ENCODE peak calls at places on chromosomes 13 and 19, in six cellular contexts. D, Y, H, G, K and I are unnamed samples.

GRCh38 chr13:102903659-102904407 is 58.0 kb downstream of the ERCC5 start:
- DNase-seq in Y (no peak), H (no peak), K (peak; percentile 43), G (no peak), D (no peak), I (peak; percentile 48)

GRCh38 chr13:97222934-97223710 is 989 bp downstream of the MBNL2 start:
- DNase-seq in D (no peak), H (no peak), K (no peak), G (no peak), Y (no peak), I (no peak)

GRCh38 chr13:87131611-87132010 is 539.6 kb upstream of the SLITRK5 start:
- DNase-seq in H (no peak), Y (no peak), D (no peak), K (no peak), G (no peak), I (no peak)

GRCh38 chr13:91017031-91017668 is 330.3 kb upstream of the MIR17HG start:
- DNase-seq in H (peak; percentile 27), Y (peak; percentile 67), D (peak; percentile 24), G (peak; percentile 28), K (peak; percentile 55), I (peak; percentile 61)

GRCh38 chr13:67134322-67135129 is 95.6 kb downstream of the PCDH9 start:
- DNase-seq in G (no peak), H (peak; percentile 18), D (no peak), K (peak; percentile 58), Y (no peak), I (no peak)

GRCh38 chr19:43555185-43555770 is 20.0 kb downstream of the XRCC1 start:
- DNase-seq in D (peak; percentile 86), K (peak; percentile 68), G (peak; percentile 78), Y (peak; percentile 83), H (peak; percentile 48), I (peak; percentile 80)

GRCh38 chr13:111661776-111662175 is 341.3 kb downstream of the TEX29 start:
- DNase-seq in Y (no peak), K (no peak), H (no peak), D (no peak), G (no peak), I (no peak)

GRCh38 chr13:86000546-86000945 is 201.3 kb upstream of the SLITRK6 start:
- DNase-seq in D (no peak), H (no peak), K (no peak), Y (no peak), G (no peak), I (peak; percentile 79)

GRCh38 chr13:78909276-78909675 is 250.3 kb upstream of the OBI1 start:
- DNase-seq in K (no peak), H (no peak), Y (no peak), D (no peak), G (no peak), I (no peak)

GRCh38 chr19:31270897-31271568 is 78.2 kb downstream of the TSHZ3 start:
- DNase-seq in Y (no peak), H (peak; percentile 92), G (no peak), K (peak; percentile 85), D (no peak), I (no peak)

GRCh38 chr13:90453342-90453741 is 894.1 kb upstream of the MIR17HG start:
- DNase-seq in K (no peak), D (no peak), Y (no peak), H (no peak), G (no peak), I (no peak)

GRCh38 chr19:11535792-11536595 is 2.7 kb upstream of the CNN1 start:
- DNase-seq in Y (peak; percentile 95), D (peak; percentile 91), H (peak; percentile 82), G (peak; percentile 91), K (peak; percentile 92), I (peak; percentile 82)

GRCh38 chr19:46785980-46786235 is 2.5 kb downstream of the SLC1A5 start:
- DNase-seq in G (no peak), H (no peak), D (no peak), Y (no peak), K (no peak), I (no peak)

GRCh38 chr19:45526143-45526542 is 18.9 kb downstream of the VASP start:
- DNase-seq in D (peak; percentile 73), K (peak; percentile 65), Y (peak; percentile 75), H (peak; percentile 72), G (peak; percentile 70), I (peak; percentile 83)

GRCh38 chr19:18349524-18350128 is 9.2 kb downstream of the PGPEP1 start:
- DNase-seq in D (peak; percentile 78), Y (peak; percentile 71), H (peak; percentile 47), K (peak; percentile 53), G (peak; percentile 67), I (peak; percentile 67)

GRCh38 chr19:46487178-46487801 is 8.4 kb downstream of the PNMA8B start:
- DNase-seq in G (no peak), D (no peak), Y (no peak), H (no peak), K (no peak), I (no peak)

GRCh38 chr19:10815969-10816635 is 19.9 kb downstream of the TMED1 start:
- DNase-seq in G (no peak), H (no peak), D (no peak), K (no peak), Y (peak; percentile 5), I (no peak)

GRCh38 chr19:467554-467953 is 6.7 kb upstream of the SHC2 start:
- DNase-seq in K (no peak), Y (no peak), G (no peak), D (no peak), H (no peak), I (no peak)

GRCh38 chr19:372306-372890 is 27.8 kb upstream of the MIER2 start:
- DNase-seq in K (peak; percentile 71), H (peak; percentile 78), D (no peak), Y (peak; percentile 57), G (peak; percentile 31), I (no peak)

GRCh38 chr19:34336781-34337271 is 28.2 kb upstream of the GPI start:
- DNase-seq in K (peak; percentile 40), G (no peak), H (no peak), D (no peak), Y (peak; percentile 63), I (peak; percentile 48)

GRCh38 chr13:93690139-93690538 is 463.5 kb downstream of the GPC6 start:
- DNase-seq in K (peak; percentile 39), G (no peak), D (no peak), H (no peak), Y (peak; percentile 52), I (peak; percentile 40)

GRCh38 chr13:51844862-51845573 is at the start of gene TMEM272:
- DNase-seq in G (peak; percentile 57), D (peak; percentile 42), H (peak; percentile 20), K (peak; percentile 17), Y (peak; percentile 76), I (peak; percentile 25)

GRCh38 chr19:16061943-16062342 is 14.4 kb upstream of the TPM4 start:
- DNase-seq in D (no peak), Y (no peak), K (no peak), G (no peak), H (no peak), I (no peak)

GRCh38 chr19:29533578-29534544 is 8.1 kb downstream of the VSTM2B start:
- DNase-seq in D (no peak), G (peak; percentile 8), K (no peak), Y (no peak), H (no peak), I (no peak)

GRCh38 chr19:30884146-30884812 is 465.0 kb downstream of the TSHZ3 start:
- DNase-seq in G (no peak), D (no peak), Y (no peak), K (no peak), H (no peak), I (no peak)

GRCh38 chr13:100674363-100674847 is at the start of gene TMTC4:
- DNase-seq in D (no peak), Y (peak; percentile 79), H (no peak), G (no peak), K (no peak), I (no peak)

GRCh38 chr13:59734393-59734792 is 429.3 kb downstream of the DIAPH3 start:
- DNase-seq in H (no peak), K (no peak), D (no peak), G (no peak), Y (no peak), I (no peak)

GRCh38 chr13:113209880-113210421 is 538 bp downstream of the CUL4A start:
- DNase-seq in Y (peak; percentile 82), K (peak; percentile 45), D (peak; percentile 71), H (peak; percentile 59), G (peak; percentile 71), I (peak; percentile 80)
- TF ChIP-seq CTCF in Y (no peak), K (no peak), D (no peak), H (no peak), G (no peak), I (no peak)

GRCh38 chr19:38664503-38665211 is 17.2 kb downstream of the ACTN4 start:
- DNase-seq in Y (no peak), D (no peak), G (no peak), H (no peak), K (no peak), I (no peak)
- H3K4me3 ChIP-seq in Y (no peak overlapping the region), D (no peak overlapping the region), G (no peak overlapping the region), H (no peak overlapping the region), K (no peak overlapping the region), I (no peak overlapping the region)

GRCh38 chr19:6551607-6552450 is 21.0 kb downstream of the TNFSF9 start:
- DNase-seq in H (peak; percentile 70), D (no peak), K (no peak), Y (peak; percentile 56), G (no peak), I (no peak)
- TF ChIP-seq CTCF in H (no peak), D (no peak), K (no peak), Y (no peak), G (no peak), I (no peak)

GRCh38 chr19:49682274-49682673 is 5.2 kb downstream of the PRMT1 start:
- DNase-seq in Y (no peak), K (no peak), D (no peak), G (no peak), H (no peak), I (no peak)

GRCh38 chr19:49681830-49682229 is 4.8 kb downstream of the PRMT1 start:
- DNase-seq in K (no peak), D (no peak), Y (no peak), H (no peak), G (no peak), I (no peak)

GRCh38 chr19:49678970-49679831 is 2.1 kb downstream of the PRMT1 start:
- DNase-seq in H (no peak), Y (no peak), G (no peak), D (no peak), K (no peak), I (peak; percentile 32)

GRCh38 chr19:49679832-49680472 is 2.9 kb downstream of the PRMT1 start:
- DNase-seq in K (no peak), G (no peak), Y (no peak), D (no peak), H (no peak), I (no peak)

DNA sequence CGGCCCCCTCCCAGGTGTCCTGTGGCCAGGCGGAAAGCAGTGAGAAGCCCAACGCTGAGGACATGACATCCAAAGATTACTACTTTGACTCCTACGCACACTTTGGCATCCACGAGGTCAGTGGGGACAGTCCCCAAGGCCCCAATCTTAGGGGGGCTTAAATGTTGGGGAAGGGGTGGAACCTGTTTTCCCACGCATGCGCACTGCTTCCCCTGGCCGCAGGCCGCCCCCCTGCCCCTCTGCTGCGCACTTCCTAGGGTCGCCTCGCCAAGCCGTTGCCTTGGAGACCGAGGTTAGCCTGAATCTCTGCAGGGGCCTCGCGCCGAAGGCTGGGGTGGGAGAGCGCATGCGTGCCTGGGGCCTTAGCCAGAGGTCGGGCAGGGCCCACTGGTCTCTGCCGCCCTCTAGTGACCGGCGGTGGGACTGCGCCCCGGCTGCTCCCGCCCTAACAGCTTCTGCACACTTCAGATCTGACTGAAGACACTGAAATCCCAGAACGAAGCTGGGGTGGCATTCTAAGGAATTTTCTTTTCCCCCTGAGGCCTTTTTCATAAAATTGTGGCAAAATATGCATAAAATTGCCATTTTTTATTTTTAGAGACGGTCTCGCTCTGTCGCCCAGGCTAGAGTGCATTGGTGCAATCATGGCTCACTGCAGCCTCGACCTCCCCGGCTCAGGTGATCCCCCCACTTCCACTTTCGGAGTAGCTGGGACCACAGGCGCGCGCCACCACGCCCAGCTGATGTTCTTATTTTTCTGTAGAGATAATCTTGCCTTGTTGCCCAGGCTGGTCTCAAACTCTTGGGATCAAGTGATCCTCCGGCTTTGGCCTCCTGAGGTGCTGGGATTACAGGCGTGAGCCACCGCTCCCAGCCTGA is 3.6 kb downstream of the PRMT1 start:
- DNase-seq in G (peak; percentile 93), Y (peak; percentile 96), H (peak; percentile 61), K (peak; percentile 88), D (peak; percentile 92), I (peak; percentile 83)
- H3K4me3 ChIP-seq in G (peak overlapping the region; percentile 22), Y (no peak overlapping the region), H (peak overlapping the region; percentile 32), K (no peak overlapping the region), D (peak overlapping the region; percentile 22), I (no peak overlapping the region)